ENCODE peak calls at places on chromosome 13, in nine cellular contexts. Q is HCT116; N is H9; H is kidney; T is breast epithelium; U is CD4-positive, alpha-beta T cell; V is NB4; P is Calu3; Z is coronary artery. G is an unnamed sample.
A peak's percentile ranks its signal among the peaks of the same experiment; 100 is the strongest.

GRCh38 chr13:99960663-99961440 is 10.7 kb downstream of the ZIC5 start:
- DNase-seq in Q (no peak), N (no peak), H (no peak), T (no peak), U (no peak), V (no peak), P (no peak), Z (peak; percentile 38), G (no peak)

GRCh38 chr13:109101550-109102144 is 472.2 kb downstream of the MYO16 start:
- DNase-seq in Q (no peak), N (no peak), H (no peak), T (no peak), U (no peak), V (no peak), P (no peak), Z (no peak), G (no peak)

GRCh38 chr13:53066411-53066810 is 37.8 kb downstream of the OLFM4 start:
- DNase-seq in Q (no peak), N (no peak), H (no peak), T (no peak), U (no peak), V (no peak), P (no peak), Z (no peak), G (no peak)

GRCh38 chr13:40381935-40382764 is 284.3 kb downstream of the FOXO1 start:
- DNase-seq in Q (no peak), N (peak; percentile 73), H (no peak), T (no peak), U (no peak), V (no peak), P (no peak), Z (no peak), G (no peak)

GRCh38 chr13:76944457-76944856 is 3.9 kb upstream of the ACOD1 start:
- DNase-seq in Q (no peak), N (no peak), H (no peak), T (no peak), U (no peak), V (peak; percentile 73), P (no peak), Z (no peak), G (no peak)

GRCh38 chr13:114130131-114130707 is 2.2 kb downstream of the RASA3 start:
- DNase-seq in Q (no peak), N (no peak), H (peak; percentile 76), T (no peak), U (no peak), V (no peak), P (no peak), Z (no peak), G (no peak)

GRCh38 chr13:94139393-94139995 is 340.0 kb downstream of the DCT start:
- DNase-seq in Q (no peak), N (no peak), H (no peak), T (no peak), U (no peak), V (no peak), P (no peak), Z (no peak), G (no peak)

GRCh38 chr13:54657588-54657987 is 1629.0 kb downstream of the OLFM4 start:
- DNase-seq in Q (no peak), N (no peak), H (no peak), T (no peak), U (no peak), V (no peak), P (no peak), Z (no peak), G (no peak)

GRCh38 chr13:92657565-92657964 is 569.0 kb upstream of the GPC6 start:
- DNase-seq in Q (no peak), N (no peak), H (no peak), T (no peak), U (no peak), V (no peak), P (no peak), Z (no peak), G (no peak)

GRCh38 chr13:113410472-113411201 is 42.7 kb downstream of the ADPRHL1 start:
- DNase-seq in Q (peak; percentile 89), N (no peak), H (peak; percentile 80), T (no peak), U (no peak), V (peak; percentile 88), P (peak; percentile 12), Z (peak; percentile 82), G (no peak)

GRCh38 chr13:44692173-44692713 is 116.1 kb upstream of the TSC22D1 start:
- DNase-seq in Q (peak; percentile 70), N (peak; percentile 30), H (no peak), T (no peak), U (no peak), V (peak; percentile 8), P (no peak), Z (no peak), G (no peak)
- TF ChIP-seq CTCF in Q (peak; percentile 35), N (no peak), H (no peak), T (no peak), U (no peak), V (no peak), P (no peak), Z (no peak), G (no peak)

GRCh38 chr13:27980280-27980998 is 8.1 kb downstream of the URAD start:
- DNase-seq in Q (no peak), N (no peak), H (no peak), T (no peak), U (no peak), V (no peak), P (no peak), Z (no peak), G (no peak)
- TF ChIP-seq CTCF in Q (no peak), N (no peak), H (no peak), T (no peak), U (no peak), V (no peak), P (no peak), Z (no peak), G (no peak)

GRCh38 chr13:80463673-80464352 is 122.9 kb upstream of the SPRY2 start:
- DNase-seq in Q (no peak), N (no peak), H (no peak), T (peak; percentile 61), U (no peak), V (no peak), P (no peak), Z (no peak), G (no peak)

GRCh38 chr13:80462037-80462436 is 121.1 kb upstream of the SPRY2 start:
- DNase-seq in Q (no peak), N (no peak), H (no peak), T (no peak), U (no peak), V (no peak), P (no peak), Z (no peak), G (no peak)

GRCh38 chr13:80469105-80469840 is 128.3 kb upstream of the SPRY2 start:
- DNase-seq in Q (no peak), N (no peak), H (no peak), T (no peak), U (no peak), V (no peak), P (no peak), Z (no peak), G (no peak)

GRCh38 chr13:80462567-80462966 is 121.6 kb upstream of the SPRY2 start:
- DNase-seq in Q (no peak), N (no peak), H (no peak), T (no peak), U (no peak), V (no peak), P (no peak), Z (no peak), G (no peak)

DNA sequence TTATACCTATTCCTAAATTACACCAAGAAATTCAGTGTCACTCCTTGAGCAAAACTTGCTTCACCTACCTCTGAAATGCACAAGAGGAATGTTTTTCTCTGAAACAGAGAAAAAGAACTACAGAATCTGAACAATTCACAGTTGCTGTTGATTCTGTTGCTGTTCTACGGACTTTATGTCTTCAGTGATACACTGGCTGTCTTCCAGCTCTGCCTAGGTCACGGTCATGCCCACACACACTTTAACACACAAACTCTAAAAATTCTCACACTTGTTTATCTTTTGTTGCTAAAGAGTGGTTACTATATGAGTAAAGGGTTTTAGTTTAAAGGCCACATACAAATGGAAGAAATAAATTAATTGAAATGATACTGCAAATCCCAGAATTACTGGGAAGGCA is 124.4 kb upstream of the SPRY2 start:
- DNase-seq in Q (no peak), N (no peak), H (no peak), T (no peak), U (no peak), V (no peak), P (no peak), Z (no peak), G (no peak)
- TF ChIP-seq CTCF in Q (no peak), N (no peak), H (no peak), T (no peak), U (no peak), V (no peak), P (no peak), Z (no peak), G (no peak)

DNA sequence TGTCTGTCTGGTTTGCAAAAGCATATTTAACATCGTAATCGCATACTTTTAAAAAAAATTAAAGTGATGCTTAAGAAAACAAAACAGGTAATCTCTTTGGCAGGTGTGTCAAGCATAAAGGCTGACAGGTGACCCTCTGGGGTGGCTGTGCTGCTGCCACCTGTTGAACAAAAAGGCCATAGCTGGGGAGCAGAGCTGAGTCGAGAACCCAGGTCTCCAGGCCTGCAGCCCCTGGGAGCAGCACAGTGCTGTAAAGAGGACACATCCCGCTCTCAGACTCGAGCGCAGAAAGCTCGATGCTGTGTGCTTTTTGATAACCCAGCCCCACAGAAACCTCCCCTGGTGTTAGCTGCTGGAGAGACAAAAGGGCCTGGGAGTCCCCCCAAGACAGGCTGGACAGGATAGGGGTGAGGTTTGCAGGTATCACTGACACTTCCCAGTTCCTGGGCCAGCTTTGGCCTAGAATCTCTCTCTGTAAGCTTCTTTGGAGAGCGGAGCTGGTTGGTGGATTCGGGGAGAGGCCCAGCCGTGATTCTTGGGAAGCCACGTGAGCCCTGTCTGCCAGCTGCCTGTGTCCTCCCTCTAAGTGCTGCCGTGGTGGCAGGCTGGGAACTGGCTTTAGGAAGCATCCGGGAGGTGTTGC is 66.9 kb downstream of the C13orf42 start:
- DNase-seq in Q (no peak), N (no peak), H (no peak), T (no peak), U (no peak), V (no peak), P (no peak), Z (no peak), G (peak; percentile 74)
- TF ChIP-seq CTCF in Q (no peak), N (peak; percentile 47), H (no peak), T (no peak), U (no peak), V (no peak), P (no peak), Z (no peak), G (no peak)

DNA sequence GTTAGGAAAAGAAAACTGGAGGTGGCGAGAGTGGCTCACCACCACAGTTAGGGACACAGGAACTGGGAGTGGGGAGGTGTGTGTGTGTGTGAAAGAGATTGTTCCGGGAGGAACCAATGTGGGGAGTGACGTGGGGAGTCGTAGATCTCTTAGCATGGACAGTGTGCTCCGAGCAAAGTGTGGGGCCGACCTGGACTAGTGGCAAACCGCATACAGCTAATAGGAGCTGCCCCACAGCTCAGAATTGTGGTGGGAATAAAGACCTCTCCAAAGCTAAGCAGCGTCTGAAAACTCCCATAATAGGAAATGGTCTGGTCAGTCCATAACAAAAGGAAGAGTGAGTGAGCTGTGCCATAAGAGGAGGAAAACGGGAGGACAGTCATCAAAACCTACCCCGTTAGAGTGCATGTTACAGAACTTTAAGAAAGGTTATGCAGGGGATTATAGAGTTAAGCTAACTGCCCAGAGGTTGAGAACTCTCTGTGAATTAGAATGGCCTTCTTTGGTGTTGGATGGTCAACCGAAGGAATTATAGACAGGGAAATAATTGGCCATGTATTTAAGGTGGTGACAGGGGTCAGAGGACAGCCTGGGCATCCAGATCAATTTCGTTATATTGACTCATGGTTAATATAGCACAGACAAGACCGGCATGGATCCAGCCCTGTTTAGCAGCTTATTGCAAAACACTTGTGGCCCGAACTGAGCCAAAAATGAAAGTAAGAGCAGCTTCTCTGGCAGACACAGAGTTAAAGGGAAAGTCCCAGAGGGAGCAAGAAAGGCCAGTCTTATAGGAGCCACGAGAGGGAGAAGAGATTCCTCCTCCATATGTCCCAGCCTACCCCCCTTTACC is 8.9 kb upstream of the SLC15A1 start:
- DNase-seq in Q (no peak), N (no peak), H (no peak), T (no peak), U (no peak), V (peak; percentile 71), P (no peak), Z (no peak), G (no peak)
- TF ChIP-seq CTCF in Q (no peak), N (no peak), H (no peak), T (no peak), U (no peak), V (no peak), P (no peak), Z (no peak), G (no peak)

G was measured in osteocyte.